ENCODE peak calls at places on chromosomes 11 and 22, in nine cellular contexts. V, L, A, H, J, M, Y, K and T are unnamed samples.

GRCh38 chr22:44686873-44687600 is 15.0 kb upstream of the PRR5 start:
- DNase-seq in V (no peak), L (no peak), A (peak), H (no peak), J (no peak), M (no peak), Y (no peak), K (no peak), T (no peak)

GRCh38 chr11:17798253-17798652 is 63.7 kb downstream of the KCNC1 start:
- DNase-seq in V (no peak), L (no peak), A (no peak), H (peak), J (no peak), M (peak), Y (no peak), K (no peak), T (no peak)

GRCh38 chr11:115941044-115941443 is 436.8 kb upstream of the CADM1 start:
- DNase-seq in V (no peak), L (no peak), A (no peak), H (no peak), J (no peak), M (no peak), Y (no peak), K (no peak), T (no peak)

GRCh38 chr11:120035756-120036155 is 102.2 kb downstream of the TRIM29 start:
- DNase-seq in V (peak), L (no peak), A (no peak), H (no peak), J (no peak), M (no peak), Y (no peak), K (no peak), T (no peak)

GRCh38 chr11:504053-504993 is 2.7 kb downstream of the RNH1 start:
- DNase-seq in V (no peak), L (no peak), A (peak), H (peak), J (no peak), M (no peak), Y (no peak), K (no peak), T (peak)

GRCh38 chr11:63535734-63536133 is 874 bp upstream of the PLAAT4 start:
- DNase-seq in V (no peak), L (no peak), A (no peak), H (no peak), J (no peak), M (no peak), Y (peak), K (no peak), T (peak)

GRCh38 chr11:117315285-117316196 is 515 bp downstream of the BACE1 start:
- DNase-seq in V (peak), L (no peak), A (no peak), H (no peak), J (no peak), M (no peak), Y (no peak), K (no peak), T (no peak)

GRCh38 chr11:1387521-1387920 is 2.2 kb upstream of the BRSK2 start:
- DNase-seq in V (no peak), L (no peak), A (no peak), H (peak), J (no peak), M (no peak), Y (no peak), K (no peak), T (no peak)

GRCh38 chr22:50304528-50305392 is 2.7 kb downstream of the PLXNB2 start:
- DNase-seq in V (no peak), L (peak), A (peak), H (peak), J (no peak), M (peak), Y (no peak), K (peak), T (no peak)

GRCh38 chr11:8262552-8263108 is 1.0 kb downstream of the LMO1 start:
- DNase-seq in V (peak), L (no peak), A (peak), H (peak), J (no peak), M (peak), Y (no peak), K (no peak), T (peak)

GRCh38 chr11:14347991-14348390 is 11.0 kb downstream of the RRAS2 start:
- DNase-seq in V (no peak), L (no peak), A (no peak), H (no peak), J (peak), M (no peak), Y (no peak), K (no peak), T (peak)

GRCh38 chr11:44310456-44311272 is 725 bp upstream of the ALX4 start:
- DNase-seq in V (no peak), L (no peak), A (no peak), H (no peak), J (no peak), M (no peak), Y (no peak), K (no peak), T (no peak)

GRCh38 chr11:33732176-33732575 is 4.0 kb downstream of the CD59 start:
- DNase-seq in V (no peak), L (no peak), A (no peak), H (no peak), J (no peak), M (no peak), Y (no peak), K (no peak), T (no peak)

GRCh38 chr11:61106296-61106695 is 4.0 kb downstream of the CD5 start:
- DNase-seq in V (no peak), L (no peak), A (no peak), H (no peak), J (no peak), M (no peak), Y (no peak), K (no peak), T (no peak)

GRCh38 chr22:41226728-41227655 is 13.7 kb downstream of the CHADL start:
- DNase-seq in V (no peak), L (no peak), A (no peak), H (peak), J (no peak), M (no peak), Y (no peak), K (no peak), T (no peak)

GRCh38 chr11:72556433-72556832 is 117.8 kb downstream of the PDE2A start:
- DNase-seq in V (no peak), L (no peak), A (no peak), H (no peak), J (no peak), M (no peak), Y (no peak), K (no peak), T (no peak)

GRCh38 chr11:72840780-72841179 is 26.6 kb downstream of the ATG16L2 start:
- DNase-seq in V (no peak), L (peak), A (peak), H (no peak), J (no peak), M (peak), Y (no peak), K (no peak), T (no peak)

GRCh38 chr11:28767574-28767973 is 659.4 kb downstream of the METTL15 start:
- DNase-seq in V (no peak), L (no peak), A (peak), H (no peak), J (no peak), M (no peak), Y (no peak), K (no peak), T (no peak)

GRCh38 chr11:119029340-119030028 is 1.2 kb downstream of the SLC37A4 start:
- DNase-seq in V (no peak), L (no peak), A (no peak), H (peak), J (no peak), M (no peak), Y (no peak), K (no peak), T (no peak)

GRCh38 chr11:131687291-131688055 is 317.1 kb downstream of the NTM start:
- DNase-seq in V (no peak), L (no peak), A (no peak), H (no peak), J (no peak), M (no peak), Y (no peak), K (no peak), T (no peak)

GRCh38 chr11:12717851-12718291 is 43.6 kb downstream of the TEAD1 start:
- DNase-seq in V (no peak), L (no peak), A (no peak), H (no peak), J (no peak), M (peak), Y (no peak), K (no peak), T (peak)

GRCh38 chr11:61305417-61305816 is 10.3 kb upstream of the VWCE start:
- DNase-seq in V (no peak), L (no peak), A (no peak), H (no peak), J (no peak), M (no peak), Y (no peak), K (no peak), T (no peak)

GRCh38 chr11:57116654-57117053 is 65.1 kb upstream of the LRRC55 start:
- DNase-seq in V (no peak), L (peak), A (peak), H (peak), J (peak), M (peak), Y (no peak), K (peak), T (peak)

GRCh38 chr11:12290477-12290922 is 86.9 kb upstream of the PARVA start:
- DNase-seq in V (no peak), L (no peak), A (no peak), H (no peak), J (no peak), M (no peak), Y (no peak), K (no peak), T (no peak)

GRCh38 chr11:36478700-36479329 is 31.3 kb downstream of the TRAF6 start:
- DNase-seq in V (no peak), L (no peak), A (peak), H (no peak), J (peak), M (peak), Y (no peak), K (peak), T (peak)

GRCh38 chr11:12200359-12201015 is 90.1 kb downstream of the MICAL2 start:
- DNase-seq in V (peak), L (peak), A (peak), H (peak), J (no peak), M (peak), Y (no peak), K (peak), T (no peak)

GRCh38 chr11:35059040-35059439 is 79.9 kb upstream of the CD44 start:
- DNase-seq in V (no peak), L (no peak), A (no peak), H (no peak), J (no peak), M (no peak), Y (no peak), K (no peak), T (no peak)

GRCh38 chr22:44084044-44084772 is 60.1 kb downstream of the PARVB start:
- DNase-seq in V (no peak), L (no peak), A (no peak), H (peak), J (no peak), M (no peak), Y (no peak), K (no peak), T (no peak)

GRCh38 chr11:3359092-3359824 is 19.7 kb downstream of the ZNF195 start:
- DNase-seq in V (no peak), L (no peak), A (no peak), H (no peak), J (no peak), M (no peak), Y (no peak), K (no peak), T (no peak)

GRCh38 chr11:66844496-66845142 is 1.4 kb downstream of the RCE1 start:
- DNase-seq in V (no peak), L (no peak), A (no peak), H (no peak), J (no peak), M (no peak), Y (no peak), K (no peak), T (peak)